ENCODE peak calls at places on chromosome 1, in six cellular contexts. O, Y, R, U, C and X are unnamed samples.

GRCh38 chr1:53715478-53715877 is 23.5 kb downstream of the GLIS1 start:
- DNase-seq in O (no peak), Y (no peak), R (no peak), U (no peak), C (no peak), X (no peak)

GRCh38 chr1:111191496-111191895 is 8.9 kb downstream of the DENND2D start:
- DNase-seq in O (no peak), Y (no peak), R (no peak), U (peak), C (no peak), X (no peak)

GRCh38 chr1:198529414-198529813 is 11.1 kb downstream of the ATP6V1G3 start:
- DNase-seq in O (peak), Y (no peak), R (no peak), U (peak), C (no peak), X (no peak)

GRCh38 chr1:193176113-193176512 is 10.3 kb downstream of the B3GALT2 start:
- DNase-seq in O (no peak), Y (no peak), R (no peak), U (no peak), C (no peak), X (no peak)

GRCh38 chr1:208654241-208654640 is 410.1 kb upstream of the PLXNA2 start:
- DNase-seq in O (no peak), Y (no peak), R (no peak), U (peak), C (no peak), X (no peak)

GRCh38 chr1:92817137-92817697 is 14.6 kb upstream of the RPL5 start:
- DNase-seq in O (no peak), Y (no peak), R (no peak), U (no peak), C (no peak), X (no peak)

GRCh38 chr1:240415532-240415931 is 196.4 kb downstream of the GREM2 start:
- DNase-seq in O (no peak), Y (no peak), R (no peak), U (no peak), C (no peak), X (no peak)

GRCh38 chr1:110990541-110990940 is 26.8 kb upstream of the LRIF1 start:
- DNase-seq in O (no peak), Y (no peak), R (no peak), U (no peak), C (no peak), X (no peak)